ENCODE peak calls at places on chromosome 14, in seven cellular contexts. N is GM12891, V is HepG2, H is GM12878, S is H1, R is SK-N-SH, P is K562. M is an unnamed sample.

GRCh38 chr14:98348505-98348904 is 923.5 kb downstream of the BCL11B start:
- DNase-seq in H (no peak), P (no peak), R (no peak), N (no peak), S (no peak), V (no peak), M (no peak)

GRCh38 chr14:71852201-71852600 is 80.0 kb upstream of the RGS6 start:
- DNase-seq in N (no peak), S (no peak), R (no peak), H (no peak), V (no peak), P (no peak), M (no peak)

GRCh38 chr14:39339003-39339402 is 93.2 kb downstream of the FBXO33 start:
- DNase-seq in H (no peak), S (peak), V (peak), N (no peak), P (peak), R (no peak), M (no peak)

GRCh38 chr14:56273151-56273550 is 154.9 kb downstream of the PELI2 start:
- DNase-seq in R (no peak), P (no peak), H (no peak), V (no peak), S (no peak), N (no peak), M (no peak)

GRCh38 chr14:105337966-105338365 is 23.4 kb downstream of the PACS2 start:
- DNase-seq in S (no peak), H (no peak), R (no peak), P (no peak), V (no peak), N (no peak), M (no peak)

GRCh38 chr14:74863274-74863673 is 12.7 kb downstream of the PROX2 start:
- DNase-seq in P (no peak), S (no peak), R (no peak), H (no peak), N (no peak), V (no peak), M (no peak)

GRCh38 chr14:102020058-102020971 is 55.9 kb downstream of the DYNC1H1 start:
- DNase-seq in N (no peak), S (no peak), V (no peak), H (no peak), R (no peak), P (no peak), M (no peak)

GRCh38 chr14:102620413-102620812 is 28.0 kb downstream of the RCOR1 start:
- DNase-seq in V (no peak), H (no peak), P (no peak), S (no peak), N (no peak), R (no peak), M (no peak)

GRCh38 chr14:30763891-30764290 is 110.5 kb upstream of the COCH start:
- DNase-seq in P (no peak), N (no peak), R (no peak), H (no peak), S (no peak), V (no peak), M (no peak)

GRCh38 chr14:53848851-53849250 is 107.8 kb downstream of the BMP4 start:
- DNase-seq in S (no peak), P (no peak), V (no peak), H (no peak), N (no peak), R (no peak), M (no peak)

GRCh38 chr14:32428149-32428548 is 99.1 kb downstream of the AKAP6 start:
- DNase-seq in P (no peak), V (no peak), H (no peak), N (no peak), R (no peak), S (no peak), M (no peak)

GRCh38 chr14:103782376-103782775 is 65.0 kb downstream of the PPP1R13B start:
- DNase-seq in P (no peak), V (no peak), S (no peak), R (no peak), N (no peak), H (no peak), M (no peak)

GRCh38 chr14:31291210-31291609 is 83.6 kb upstream of the HECTD1 start:
- DNase-seq in S (no peak), H (no peak), N (no peak), P (no peak), R (no peak), V (no peak), M (no peak)

GRCh38 chr14:92173668-92174067 is 51.9 kb downstream of the CPSF2 start:
- DNase-seq in S (no peak), H (no peak), N (no peak), R (no peak), V (no peak), P (no peak), M (no peak)

GRCh38 chr14:86935241-86935640 is 1057.7 kb downstream of the GALC start:
- DNase-seq in R (no peak), S (no peak), N (no peak), V (no peak), P (no peak), H (no peak), M (no peak)

DNA sequence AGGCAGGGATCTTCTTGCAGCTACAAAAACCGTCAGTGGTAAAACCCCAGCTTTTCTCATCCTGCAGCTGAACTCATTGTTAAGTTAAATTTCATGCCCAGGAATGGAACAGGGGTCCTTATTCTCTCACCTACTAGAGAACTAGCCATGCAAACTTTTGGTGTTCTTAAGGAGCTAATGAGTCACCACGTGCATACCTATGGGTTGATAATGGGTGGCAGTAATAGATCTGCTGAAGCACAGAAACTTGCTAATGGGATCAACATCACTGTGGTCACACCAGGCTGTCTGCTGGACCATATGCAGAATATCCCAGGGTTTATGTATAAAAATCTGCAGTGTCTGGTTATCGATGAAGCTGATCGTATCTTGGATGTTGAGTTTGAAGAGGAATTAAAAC is 68.9 kb downstream of the DCAF5 start:
- DNase-seq in V (no peak), H (no peak), N (no peak), R (no peak), P (no peak), S (no peak), M (no peak)
- TF ChIP-seq TAF1 in V (no peak), H (no peak), N (no peak), R (no peak), P (no peak), S (no peak), M (no peak)

DNA sequence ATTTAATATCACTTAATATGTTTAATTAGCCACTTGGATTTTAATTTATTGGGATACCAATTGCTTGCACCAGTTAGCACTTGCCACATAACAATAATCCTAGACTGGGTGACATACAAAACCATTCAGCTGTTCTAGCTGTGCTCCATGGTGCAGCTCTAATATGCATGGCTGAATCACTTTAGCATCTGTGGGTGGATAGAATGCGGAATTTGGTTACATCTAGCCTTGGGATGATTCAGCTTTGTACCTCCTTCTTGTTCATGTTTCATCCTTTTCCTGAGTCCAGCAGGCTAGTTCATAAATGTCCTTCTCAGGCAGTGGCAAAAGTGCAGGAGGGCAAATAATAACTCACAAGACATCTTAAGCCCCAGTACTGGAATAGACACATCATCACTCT is 1263.0 kb downstream of the LRFN5 start:
- DNase-seq in P (no peak), H (no peak), S (no peak), R (no peak), N (no peak), V (no peak), M (no peak)
- TF ChIP-seq TAF1 in P (no peak), H (no peak), S (no peak), R (no peak), N (no peak), V (no peak), M (no peak)

DNA sequence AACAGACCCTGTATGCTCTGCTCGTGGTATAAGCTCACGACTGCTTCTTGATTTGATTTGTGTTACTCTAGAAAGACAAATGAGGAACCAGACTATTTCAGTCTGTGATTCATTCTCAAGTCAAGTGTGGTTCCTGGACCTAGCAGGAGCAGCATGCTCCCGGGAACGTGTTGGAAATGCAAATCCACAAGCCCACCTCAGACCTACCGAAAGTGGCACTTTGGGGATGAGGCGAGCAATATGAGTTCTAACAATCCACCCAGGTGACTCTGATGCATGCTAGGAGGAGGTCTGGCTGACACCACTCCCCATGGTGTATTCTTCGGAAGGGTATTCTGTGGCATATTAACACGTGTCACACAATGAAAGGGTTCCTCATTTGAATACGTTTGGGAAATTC is 59.5 kb upstream of the TMX1 start:
- DNase-seq in P (no peak), N (no peak), S (no peak), H (peak), R (no peak), V (no peak), M (no peak)
- TF ChIP-seq TAF1 in P (no peak), N (no peak), S (no peak), H (no peak), R (no peak), V (no peak), M (no peak)

GRCh38 chr14:77541905-77542304 is 43.3 kb upstream of the ISM2 start:
- DNase-seq in P (no peak), S (no peak), N (no peak), H (no peak), R (no peak), V (no peak), M (no peak)

GRCh38 chr14:77544571-77544970 is 46.0 kb upstream of the ISM2 start:
- DNase-seq in H (no peak), N (no peak), S (no peak), R (no peak), V (no peak), P (no peak), M (no peak)

GRCh38 chr14:77543240-77543551 is 44.6 kb upstream of the ISM2 start:
- DNase-seq in R (no peak), V (peak), H (no peak), P (no peak), N (no peak), S (no peak), M (no peak)

GRCh38 chr14:77542349-77543239 is 44.0 kb upstream of the ISM2 start:
- DNase-seq in H (no peak), V (no peak), P (no peak), S (no peak), R (no peak), N (no peak), M (no peak)

GRCh38 chr14:77543637-77544334 is 45.2 kb upstream of the ISM2 start:
- DNase-seq in S (no peak), H (no peak), R (no peak), P (no peak), V (no peak), N (no peak), M (no peak)
- TF ChIP-seq TAF1 in S (no peak), H (no peak), R (no peak), P (no peak), V (no peak), N (no peak), M (no peak)

DNA sequence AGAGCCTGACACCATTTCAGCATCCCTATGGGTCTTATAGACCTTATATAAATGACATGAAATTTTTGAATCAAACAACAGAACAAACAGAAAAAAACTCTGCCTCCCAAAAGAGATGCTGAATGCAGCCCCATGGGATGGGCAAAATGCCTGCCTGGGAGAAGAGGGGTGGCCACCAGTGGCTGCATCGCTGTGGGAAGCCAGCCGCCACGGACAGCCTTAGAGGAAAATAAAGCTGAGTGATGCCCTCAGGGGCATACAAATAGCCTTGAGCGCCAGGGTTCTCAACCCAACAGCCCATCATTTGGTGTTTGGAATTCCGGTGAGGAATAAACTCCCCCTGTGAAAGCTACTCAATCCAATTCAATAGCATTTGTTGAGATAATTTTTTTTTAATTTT is 22.9 kb downstream of the SYNE3 start:
- DNase-seq in V (no peak), S (no peak), R (no peak), N (no peak), P (no peak), H (no peak), M (no peak)
- TF ChIP-seq TAF1 in V (no peak), S (no peak), R (no peak), N (no peak), P (no peak), H (no peak), M (no peak)